ENCODE peak calls at places on chromosomes 2 and 18, in seven cellular contexts. N is mucosa of gallbladder; V is hepatocyte; E is AG09319; D is NCI-H82; U is CD8-positive, alpha-beta T cell; O is activated CD8-positive, alpha-beta memory T cell treated with anti-CD3 and anti-CD28 coated beads for 24 hours. P is an unnamed sample.

GRCh38 chr18:58449366-58449935 is 179.4 kb downstream of the ALPK2 start:
- DNase-seq in N (no peak), O (no peak), E (no peak), V (no peak), U (no peak), D (no peak), P (no peak)

GRCh38 chr2:85924522-85924921 is 35.7 kb upstream of the ST3GAL5 start:
- DNase-seq in N (peak), D (peak), U (no peak), E (peak), V (peak), O (no peak), P (no peak)

GRCh38 chr2:186460465-186460864 is 25.6 kb upstream of the ZC3H15 start:
- DNase-seq in V (peak), U (no peak), D (peak), O (no peak), N (no peak), E (no peak), P (no peak)

GRCh38 chr2:171522804-171523338 is 597 bp downstream of the CYBRD1 start:
- DNase-seq in D (peak), E (no peak), U (no peak), N (peak), V (peak), O (no peak), P (no peak)

GRCh38 chr2:181420259-181421130 is 36.7 kb upstream of the ITGA4 start:
- DNase-seq in U (no peak), N (no peak), O (no peak), E (no peak), D (peak), V (no peak), P (no peak)

GRCh38 chr2:232073699-232074098 is 112.2 kb downstream of the DIS3L2 start:
- DNase-seq in V (no peak), D (no peak), O (no peak), E (no peak), N (no peak), U (no peak), P (no peak)

GRCh38 chr2:63743976-63744331 is 97.7 kb upstream of the UGP2 start:
- DNase-seq in V (no peak), N (no peak), O (no peak), E (no peak), U (no peak), D (peak), P (no peak)

GRCh38 chr2:229815342-229815741 is 101.0 kb upstream of the DNER start:
- DNase-seq in V (no peak), U (no peak), E (no peak), D (no peak), N (no peak), O (no peak), P (no peak)

GRCh38 chr18:55300469-55301195 is 287.4 kb downstream of the TCF4 start:
- DNase-seq in E (peak), U (no peak), D (peak), N (no peak), V (peak), O (no peak), P (peak)

GRCh38 chr2:65662654-65663432 is 230.4 kb upstream of the SPRED2 start:
- DNase-seq in D (no peak), N (no peak), U (no peak), V (no peak), O (no peak), E (peak), P (no peak)

GRCh38 chr2:95359501-95359930 is 43.0 kb upstream of the FAHD2A start:
- DNase-seq in O (peak), E (no peak), U (no peak), V (no peak), D (no peak), N (no peak), P (no peak)

GRCh38 chr2:58541511-58541910 is 300.4 kb upstream of the FANCL start:
- DNase-seq in O (no peak), E (no peak), D (no peak), N (no peak), V (no peak), U (no peak), P (no peak)

GRCh38 chr2:217995741-217996141 is 7.1 kb downstream of the TNS1 start:
- DNase-seq in O (no peak), V (no peak), U (no peak), D (no peak), E (no peak), N (peak), P (no peak)

GRCh38 chr2:37167636-37168182 is 10.9 kb upstream of the EIF2AK2 start:
- DNase-seq in U (no peak), V (no peak), O (no peak), N (no peak), D (no peak), E (no peak), P (no peak)

GRCh38 chr18:48132993-48133674 is 202.7 kb upstream of the SMAD2 start:
- DNase-seq in E (no peak), D (no peak), N (no peak), V (no peak), U (no peak), O (no peak), P (no peak)

GRCh38 chr2:158179660-158180059 is 78.0 kb downstream of the UPP2 start:
- DNase-seq in N (no peak), D (peak), E (no peak), V (no peak), U (no peak), O (no peak), P (no peak)

GRCh38 chr2:238784671-238785527 is 63.0 kb upstream of the TWIST2 start:
- DNase-seq in U (peak), D (peak), N (peak), V (peak), E (peak), O (peak), P (peak)

GRCh38 chr18:69680128-69680527 is 267.5 kb downstream of the CD226 start:
- DNase-seq in U (no peak), N (no peak), E (no peak), O (no peak), D (no peak), V (no peak), P (no peak)

GRCh38 chr2:189164732-189165131 is 14.8 kb downstream of the COL5A2 start:
- DNase-seq in N (no peak), O (no peak), D (no peak), V (peak), E (peak), U (no peak), P (no peak)

GRCh38 chr2:105325389-105325963 is 4.1 kb downstream of the TGFBRAP1 start:
- DNase-seq in N (no peak), U (no peak), E (no peak), V (no peak), O (no peak), D (no peak), P (peak)

GRCh38 chr2:236733156-236733555 is 163.5 kb downstream of the ACKR3 start:
- DNase-seq in N (no peak), U (no peak), V (no peak), E (no peak), O (no peak), D (no peak), P (no peak)

P was measured in brain pericyte.